ENCODE peak calls at places on chromosomes 6 and 20, in five cellular contexts. V, U, B, L and C are unnamed samples.

GRCh38 chr6:148577687-148578488 is 168.9 kb upstream of the UST start:
- DNase-seq in V (peak; percentile 72), U (peak; percentile 37), B (peak; percentile 68), L (peak; percentile 70), C (peak; percentile 7)

GRCh38 chr20:49448917-49449316 is 33.6 kb downstream of the KCNB1 start:
- DNase-seq in V (no peak), U (no peak), B (peak; percentile 75), L (no peak), C (no peak)

GRCh38 chr6:14754636-14755513 is 491.0 kb upstream of the JARID2 start:
- DNase-seq in V (no peak), U (no peak), B (no peak), L (no peak), C (no peak)

GRCh38 chr20:59823030-59823423 is 110.4 kb downstream of the SYCP2 start:
- DNase-seq in V (no peak), U (no peak), B (no peak), L (no peak), C (no peak)

GRCh38 chr6:6006428-6007310 is at the start of gene NRN1:
- DNase-seq in V (no peak), U (no peak), B (no peak), L (no peak), C (no peak)

GRCh38 chr6:167462913-167463312 is 138.0 kb downstream of the TTLL2 start:
- DNase-seq in V (no peak), U (no peak), B (no peak), L (no peak), C (no peak)

GRCh38 chr20:2123720-2124119 is 22.1 kb downstream of the STK35 start:
- DNase-seq in V (no peak), U (no peak), B (no peak), L (no peak), C (no peak)

GRCh38 chr20:44618318-44618731 is 33.2 kb downstream of the ADA start:
- DNase-seq in V (no peak), U (no peak), B (no peak), L (no peak), C (no peak)

GRCh38 chr20:54515788-54516324 is 40.5 kb downstream of the DOK5 start:
- DNase-seq in V (no peak), U (no peak), B (no peak), L (no peak), C (no peak)

GRCh38 chr6:4707011-4707410 is 69.2 kb upstream of the CDYL start:
- DNase-seq in V (no peak), U (no peak), B (peak; percentile 33), L (no peak), C (peak; percentile 22)

GRCh38 chr6:38215651-38216319 is 396.3 kb downstream of the ZFAND3 start:
- DNase-seq in V (no peak), U (no peak), B (no peak), L (no peak), C (no peak)

GRCh38 chr6:97865612-97866011 is 582.6 kb upstream of the MMS22L start:
- DNase-seq in V (no peak), U (no peak), B (peak; percentile 8), L (no peak), C (peak; percentile 56)

GRCh38 chr6:21005816-21006553 is 471.7 kb downstream of the CDKAL1 start:
- DNase-seq in V (no peak), U (peak; percentile 55), B (peak; percentile 84), L (peak; percentile 93), C (peak; percentile 69)

GRCh38 chr6:113909224-113909856 is 52.2 kb downstream of the MARCKS start:
- DNase-seq in V (no peak), U (peak; percentile 63), B (peak; percentile 43), L (peak; percentile 76), C (peak; percentile 22)

GRCh38 chr6:128919412-128919811 is 36.5 kb downstream of the LAMA2 start:
- DNase-seq in V (no peak), U (peak; percentile 2), B (no peak), L (peak; percentile 19), C (no peak)

GRCh38 chr6:156686940-156687874 is 90.0 kb upstream of the ARID1B start:
- DNase-seq in V (peak; percentile 90), U (peak; percentile 55), B (peak; percentile 83), L (peak; percentile 91), C (peak; percentile 64)

GRCh38 chr6:18242062-18242851 is 22.1 kb downstream of the DEK start:
- DNase-seq in V (peak; percentile 44), U (peak; percentile 56), B (peak; percentile 62), L (peak; percentile 80), C (peak; percentile 73)

GRCh38 chr6:158816329-158816728 is 2.8 kb downstream of the EZR start:
- DNase-seq in V (no peak), U (no peak), B (no peak), L (peak; percentile 36), C (no peak)

GRCh38 chr20:19384940-19385339 is 172.5 kb downstream of the SLC24A3 start:
- DNase-seq in V (no peak), U (no peak), B (no peak), L (no peak), C (no peak)

GRCh38 chr6:169804427-169804826 is 53.0 kb downstream of the ERMARD start:
- DNase-seq in V (no peak), U (no peak), B (no peak), L (no peak), C (no peak)

GRCh38 chr6:45896783-45897441 is 118.7 kb downstream of the CLIC5 start:
- DNase-seq in V (no peak), U (no peak), B (no peak), L (peak; percentile 48), C (no peak)

GRCh38 chr20:57451759-57452661 is 60.8 kb downstream of the RBM38 start:
- DNase-seq in V (peak; percentile 70), U (no peak), B (no peak), L (no peak), C (no peak)

GRCh38 chr6:10412165-10412947 is 2.5 kb downstream of the TFAP2A start:
- DNase-seq in V (no peak), U (peak; percentile 33), B (peak; percentile 72), L (peak; percentile 27), C (peak; percentile 75)

GRCh38 chr6:31836676-31837611 is 9.4 kb downstream of the HSPA1B start:
- DNase-seq in V (no peak), U (no peak), B (no peak), L (no peak), C (no peak)

GRCh38 chr20:17651761-17652388 is 30.2 kb downstream of the RRBP1 start:
- DNase-seq in V (peak; percentile 8), U (no peak), B (peak; percentile 19), L (no peak), C (no peak)

GRCh38 chr6:1625352-1625773 is 15.6 kb downstream of the FOXC1 start:
- DNase-seq in V (no peak), U (no peak), B (no peak), L (no peak), C (no peak)

GRCh38 chr6:52964318-52964717 is 30.8 kb downstream of the GSTA4 start:
- DNase-seq in V (no peak), U (no peak), B (no peak), L (no peak), C (no peak)

GRCh38 chr6:41970436-41970846 is 28.8 kb upstream of the CCND3 start:
- DNase-seq in V (peak; percentile 15), U (no peak), B (peak; percentile 31), L (peak; percentile 29), C (no peak)
- H3K27ac ChIP-seq in V (no peak overlapping the region), U (no peak overlapping the region), B (peak overlapping the region; percentile 40), L (no peak overlapping the region), C (no peak overlapping the region)

DNA sequence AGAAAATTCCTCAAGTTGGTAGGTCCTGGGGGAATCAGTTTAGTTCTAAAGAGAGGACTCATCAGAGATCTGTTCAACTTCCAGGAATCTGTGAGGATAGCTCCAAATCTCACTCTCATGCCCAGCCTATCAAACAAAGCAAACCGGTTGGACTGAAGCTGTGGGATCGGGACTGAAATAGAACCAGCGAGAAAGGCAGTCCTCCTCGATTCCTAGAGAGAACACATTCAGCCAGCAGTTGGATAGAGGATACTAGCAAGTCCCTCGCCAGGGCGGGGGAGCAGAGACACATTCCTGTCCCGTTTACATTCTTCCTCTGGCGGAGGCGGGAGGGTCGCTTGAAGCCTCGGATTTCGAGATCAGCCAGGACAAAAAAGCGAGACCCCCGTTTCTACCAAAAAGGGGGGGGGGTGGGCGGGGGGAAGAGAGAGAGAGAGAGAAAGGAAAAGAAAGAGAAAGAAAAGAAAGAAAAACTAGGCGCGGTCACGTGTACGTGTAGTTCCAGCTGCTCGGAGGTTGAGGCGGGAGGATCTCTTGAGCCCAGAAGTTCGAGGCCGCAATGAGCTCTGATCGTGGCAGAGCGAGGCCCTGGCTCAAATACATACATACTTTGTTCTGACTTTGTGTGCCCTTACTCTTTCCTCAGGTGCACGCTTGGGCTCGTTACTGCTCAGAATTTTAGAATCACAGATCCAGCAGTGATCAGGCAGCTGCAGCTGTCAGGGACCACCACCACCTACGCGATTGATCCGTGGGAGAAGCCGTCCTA is 19.5 kb downstream of the ZNF311 start:
- DNase-seq in V (peak; percentile 55), U (peak; percentile 96), B (peak; percentile 95), L (peak; percentile 98), C (peak; percentile 99)
- H3K27ac ChIP-seq in V (peak overlapping the region; percentile 6), U (peak overlapping the region; percentile 67), B (peak overlapping the region; percentile 98), L (peak overlapping the region; percentile 47), C (peak overlapping the region; percentile 88)

GRCh38 chr6:138491020-138491419 is 8.3 kb downstream of the NHSL1 start:
- DNase-seq in V (no peak), U (no peak), B (no peak), L (peak; percentile 25), C (no peak)

GRCh38 chr6:138494312-138494711 is 5.0 kb downstream of the NHSL1 start:
- DNase-seq in V (no peak), U (no peak), B (no peak), L (no peak), C (no peak)

GRCh38 chr6:138492113-138492512 is 7.2 kb downstream of the NHSL1 start:
- DNase-seq in V (no peak), U (no peak), B (no peak), L (no peak), C (no peak)

GRCh38 chr6:138492871-138493270 is 6.4 kb downstream of the NHSL1 start:
- DNase-seq in V (no peak), U (no peak), B (no peak), L (no peak), C (no peak)

GRCh38 chr6:138493413-138493812 is 5.9 kb downstream of the NHSL1 start:
- DNase-seq in V (no peak), U (no peak), B (peak; percentile 66), L (peak; percentile 91), C (peak; percentile 94)
- H3K27ac ChIP-seq in V (no peak overlapping the region), U (no peak overlapping the region), B (no peak overlapping the region), L (no peak overlapping the region), C (peak overlapping the region; percentile 77)

GRCh38 chr20:51594206-51594998 is 51.9 kb upstream of the NFATC2 start:
- DNase-seq in V (no peak), U (no peak), B (no peak), L (no peak), C (no peak)

GRCh38 chr20:51591871-51592270 is 49.4 kb upstream of the NFATC2 start:
- DNase-seq in V (no peak), U (no peak), B (no peak), L (no peak), C (no peak)

GRCh38 chr20:51592564-51592963 is 50.0 kb upstream of the NFATC2 start:
- DNase-seq in V (no peak), U (no peak), B (no peak), L (no peak), C (no peak)

GRCh38 chr20:51594999-51595532 is 52.5 kb upstream of the NFATC2 start:
- DNase-seq in V (peak; percentile 81), U (peak; percentile 77), B (peak; percentile 97), L (peak; percentile 76), C (peak; percentile 59)

DNA sequence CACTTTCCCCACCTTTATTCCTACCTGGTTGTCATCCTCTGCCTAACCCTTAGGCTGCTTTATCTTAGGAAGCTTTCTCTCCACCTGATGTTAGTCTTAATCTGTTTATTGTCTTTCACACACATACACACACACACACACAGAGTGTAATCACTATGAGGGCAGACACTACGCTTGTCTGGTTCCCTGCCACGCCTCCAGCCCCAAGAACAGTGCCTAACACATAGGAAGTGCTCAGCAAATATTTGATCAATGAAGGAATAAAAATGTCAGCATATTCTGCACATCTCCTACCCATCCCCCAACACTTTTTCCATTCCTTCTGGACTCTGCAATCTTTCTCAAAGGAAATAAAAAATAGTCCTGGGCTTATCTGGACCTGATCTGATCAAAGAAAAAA is 51.1 kb upstream of the NFATC2 start:
- DNase-seq in V (no peak), U (no peak), B (no peak), L (no peak), C (no peak)
- H3K27ac ChIP-seq in V (no peak overlapping the region), U (no peak overlapping the region), B (no peak overlapping the region), L (no peak overlapping the region), C (no peak overlapping the region)